ENCODE peak calls at places on chromosomes 6 and 20, in five cellular contexts. C is SK-N-MC; I is occipital lobe; A is naive thymus-derived CD8-positive, alpha-beta T cell; B is fibroblast of pulmonary artery. K is an unnamed sample.

GRCh38 chr20:53819973-53820451 is 226.4 kb upstream of the ZNF217 start:
- DNase-seq in A (no peak), I (no peak), C (no peak), B (no peak), K (no peak)

GRCh38 chr6:109308018-109308492 is 74.2 kb downstream of the CD164 start:
- DNase-seq in I (no peak), C (no peak), B (peak), A (no peak), K (no peak)

GRCh38 chr6:158752613-158753012 is 66.6 kb downstream of the EZR start:
- DNase-seq in A (no peak), C (peak), B (peak), I (peak), K (peak)

GRCh38 chr6:7770111-7770510 is 44.2 kb downstream of the BMP6 start:
- DNase-seq in A (no peak), I (no peak), C (peak), B (no peak), K (no peak)

GRCh38 chr6:51129043-51129442 is 310.4 kb downstream of the TFAP2B start:
- DNase-seq in I (no peak), B (no peak), A (no peak), C (no peak), K (no peak)

GRCh38 chr6:21999012-21999528 is 297.8 kb downstream of the PRL start:
- DNase-seq in A (no peak), B (peak), I (no peak), C (peak), K (no peak)

GRCh38 chr20:22374678-22375590 is 209.4 kb downstream of the FOXA2 start:
- DNase-seq in B (peak), I (no peak), A (no peak), C (no peak), K (no peak)

GRCh38 chr6:134161036-134161435 is 108.6 kb upstream of the SLC2A12 start:
- DNase-seq in C (no peak), A (no peak), B (peak), I (no peak), K (no peak)

GRCh38 chr20:2617099-2617714 is 35.2 kb upstream of the NOP56 start:
- DNase-seq in B (no peak), I (no peak), A (no peak), C (no peak), K (no peak)

GRCh38 chr6:168678177-168678576 is 237.2 kb downstream of the SMOC2 start:
- DNase-seq in B (no peak), C (no peak), I (no peak), A (no peak), K (no peak)

K was measured in C1 segment of cervical spinal cord.